ENCODE peak calls at places on chromosomes 13 and 19, in four cellular contexts. P, D, E and I are unnamed samples. For H3K9me3, the result is how much of the 10 kb centered on the place peaks cover.

GRCh38 chr13:104757712-104758111 is 1691.5 kb upstream of the SLC10A2 start:
- DNase-seq in P (no peak), D (no peak), E (no peak), I (no peak)

GRCh38 chr19:35346193-35347052 is 1.3 kb upstream of the FFAR1 start:
- DNase-seq in P (peak), D (no peak), E (peak), I (no peak)

GRCh38 chr13:50228527-50228926 is 213.3 kb downstream of the KCNRG start:
- DNase-seq in P (no peak), D (no peak), E (no peak), I (no peak)

GRCh38 chr13:33353210-33353609 is 67.7 kb upstream of the STARD13 start:
- DNase-seq in P (peak), D (no peak), E (no peak), I (no peak)

GRCh38 chr13:76890036-76890435 is 3.8 kb upstream of the KCTD12 start:
- DNase-seq in P (no peak), D (no peak), E (no peak), I (no peak)

GRCh38 chr19:5090780-5091575 is 122.1 kb downstream of the KDM4B start:
- DNase-seq in P (peak), D (peak), E (no peak), I (no peak)

GRCh38 chr13:104625196-104625595 is 1559.0 kb upstream of the SLC10A2 start:
- DNase-seq in P (no peak), D (no peak), E (no peak), I (no peak)

GRCh38 chr19:55495646-55496349 is 7.6 kb downstream of the SSC5D start:
- DNase-seq in P (no peak), D (no peak), E (no peak), I (no peak)

GRCh38 chr19:53520547-53521372 is 17.2 kb upstream of the ZNF331 start:
- DNase-seq in P (peak), D (peak), E (peak), I (peak)

GRCh38 chr13:57527114-57527770 is 104.3 kb upstream of the PCDH17 start:
- DNase-seq in P (no peak), D (no peak), E (no peak), I (no peak)

GRCh38 chr19:44719262-44719701 is 20.3 kb downstream of the CEACAM16 start:
- DNase-seq in P (no peak), D (no peak), E (no peak), I (no peak)

GRCh38 chr19:41546386-41546789 is 29.6 kb upstream of the CEACAM21 start:
- DNase-seq in P (no peak), D (no peak), E (no peak), I (no peak)

GRCh38 chr19:38674388-38675133 is 27.1 kb downstream of the ACTN4 start:
- DNase-seq in P (no peak), D (peak), E (no peak), I (no peak)

GRCh38 chr13:92547256-92547655 is 679.4 kb upstream of the GPC6 start:
- DNase-seq in P (no peak), D (peak), E (no peak), I (no peak)

GRCh38 chr13:40789275-40790231 is at the start of gene SLC25A15:
- DNase-seq in P (no peak), D (peak), E (peak), I (peak)

GRCh38 chr13:26951581-26952177 is 191.1 kb upstream of the GPR12 start:
- DNase-seq in P (no peak), D (no peak), E (no peak), I (no peak)

DNA sequence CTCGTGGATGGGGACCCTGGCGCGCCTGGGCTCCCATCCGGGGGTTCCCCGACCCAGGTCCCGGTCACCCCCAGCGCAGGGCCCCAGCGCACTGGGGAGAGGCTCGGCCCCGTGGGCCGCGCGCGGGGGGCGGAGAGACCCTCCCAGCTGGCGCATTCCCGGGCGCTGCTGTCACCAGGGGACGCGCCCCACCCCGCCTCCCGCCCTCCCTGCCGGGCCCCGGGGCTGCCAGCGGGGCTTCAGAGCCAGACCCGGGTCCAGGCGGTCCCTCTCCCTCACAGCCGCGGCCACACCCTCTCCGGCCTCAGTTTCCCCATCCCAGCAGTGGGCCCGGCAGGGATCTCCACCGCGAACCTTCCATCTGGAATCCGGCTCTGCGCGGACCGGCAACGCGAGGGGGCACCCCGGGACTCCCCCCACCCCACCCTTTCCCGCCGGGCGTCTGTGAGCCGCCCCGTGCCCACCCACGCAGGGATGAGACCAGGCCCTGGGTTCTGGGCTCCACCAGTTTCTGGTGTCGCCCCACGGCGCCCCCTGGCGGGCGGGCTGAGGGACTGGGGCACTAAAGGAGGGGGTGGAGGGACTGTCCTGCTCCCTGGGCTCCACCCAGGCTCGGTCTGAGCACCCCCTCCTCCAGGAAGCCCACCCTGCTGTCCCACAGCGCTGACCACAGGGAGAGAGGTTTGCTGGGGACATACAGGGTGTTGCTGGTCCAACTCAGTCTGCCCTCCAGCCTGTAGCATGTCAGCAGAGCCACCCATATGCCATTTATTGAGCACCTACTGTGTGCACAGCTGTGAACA is 874 bp upstream of the ADAMTSL5 start:
- DNase-seq in P (no peak), D (peak), E (peak), I (peak)
- H3K4me3 ChIP-seq in P (peak), D (peak), E (no peak), I (peak)

GRCh38 chr19:12270854-12271253 is 23.8 kb downstream of the ZNF44 start:
- DNase-seq in P (no peak), D (no peak), E (no peak), I (no peak)
- H3K9me3 ChIP-seq in P (half or more), D (half or more), E (half or more), I (half or more)

GRCh38 chr13:21365574-21365973 is 93.5 kb downstream of the ZDHHC20 start:
- DNase-seq in P (no peak), D (no peak), E (peak), I (no peak)
- H3K4me3 ChIP-seq in P (no peak), D (no peak), E (no peak), I (no peak)

DNA sequence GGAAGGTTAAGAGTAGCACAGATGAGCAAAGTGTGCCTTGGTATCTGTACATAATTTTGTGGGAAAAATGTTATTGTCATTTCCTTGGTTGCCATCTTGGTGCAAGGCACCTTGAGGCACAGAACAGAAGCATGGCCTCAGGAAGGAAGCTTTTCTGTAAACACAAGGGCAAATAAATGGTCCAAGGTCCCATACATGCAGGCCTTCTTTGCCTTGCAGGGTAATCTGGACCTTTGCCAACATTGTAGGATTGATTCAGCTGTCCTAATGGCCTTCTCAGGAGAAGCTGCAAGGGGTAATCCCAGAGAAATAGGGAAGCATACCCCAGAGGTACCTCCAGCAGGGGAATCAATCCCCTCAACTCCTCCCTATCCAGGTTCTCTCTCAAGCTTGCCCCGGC is 9.0 kb upstream of the MLLT1 start:
- DNase-seq in P (no peak), D (no peak), E (no peak), I (no peak)
- H3K9me3 ChIP-seq in P (half or more), D (under half), E (under half), I (under half)

GRCh38 chr19:43524922-43525835 is 1.8 kb downstream of the ETHE1 start:
- DNase-seq in P (peak), D (peak), E (peak), I (no peak)

GRCh38 chr19:43525836-43526771 is 897 bp downstream of the ETHE1 start:
- DNase-seq in P (no peak), D (peak), E (no peak), I (no peak)

GRCh38 chr19:43532571-43532961 is 422 bp upstream of the ZNF575 start:
- DNase-seq in P (no peak), D (no peak), E (no peak), I (no peak)

GRCh38 chr19:43526884-43527859 is at the start of gene ETHE1:
- DNase-seq in P (peak), D (peak), E (peak), I (peak)

DNA sequence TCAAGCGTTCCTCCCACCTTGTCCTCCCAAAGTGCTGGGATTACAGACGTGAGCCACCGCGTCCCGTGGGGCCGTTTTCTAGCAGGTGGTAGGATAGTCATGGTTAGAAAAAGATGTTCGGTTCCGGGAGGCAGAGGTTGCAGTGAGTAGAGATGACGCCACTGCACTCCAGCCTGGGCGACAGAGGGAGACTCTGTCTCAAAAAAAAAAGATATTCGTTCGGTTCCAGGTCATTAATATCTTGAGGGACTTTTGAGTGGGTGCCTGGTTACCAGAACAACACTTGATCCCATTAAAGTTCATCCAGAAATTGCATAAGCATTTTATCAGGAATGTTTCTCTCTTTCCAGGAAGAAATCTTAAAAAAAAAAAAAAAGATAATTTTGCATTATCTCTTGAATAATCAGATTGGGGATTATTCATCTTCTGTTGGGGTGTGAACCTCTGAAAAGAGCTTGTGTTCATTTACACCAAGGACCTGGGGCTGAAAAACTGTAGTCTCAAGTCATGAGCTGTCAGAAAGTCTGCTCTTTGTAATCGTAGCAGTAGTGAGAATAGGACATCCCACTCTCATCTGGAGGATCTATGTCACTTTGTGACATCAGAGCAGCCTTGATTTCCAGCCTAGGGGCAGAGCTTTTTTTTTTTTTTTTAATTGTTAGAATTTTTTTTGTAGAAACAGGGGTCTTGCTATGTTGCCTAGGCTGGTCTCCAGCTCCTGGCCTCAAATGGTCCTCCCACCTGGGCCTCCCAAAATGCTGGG is 1.0 kb upstream of the ETHE1 start:
- DNase-seq in P (peak), D (peak), E (no peak), I (no peak)
- H3K4me3 ChIP-seq in P (peak), D (peak), E (no peak), I (peak)

GRCh38 chr19:52366414-52366824 is 3.3 kb upstream of the ZNF880 start:
- DNase-seq in P (no peak), D (no peak), E (no peak), I (no peak)
- H3K9me3 ChIP-seq in P (half or more), D (half or more), E (under half), I (half or more)